ENCODE peak calls at places on chromosomes 11 and 22, in seven cellular contexts. B, Z, F, T, Q, R and Y are unnamed samples.

GRCh38 chr11:105229257-105229656 is 89.7 kb upstream of the CARD18 start:
- DNase-seq in Z (peak), B (no peak), F (no peak), T (no peak), Q (no peak), R (no peak), Y (no peak)

GRCh38 chr22:49659281-49659923 is 168.3 kb downstream of the BRD1 start:
- DNase-seq in Z (no peak), Q (no peak), B (no peak), F (no peak), T (peak), R (no peak), Y (no peak)

GRCh38 chr11:82899957-82900276 is 313 bp downstream of the PRCP start:
- DNase-seq in B (no peak), F (no peak), R (no peak), Z (no peak), Q (no peak), T (no peak), Y (no peak)

GRCh38 chr11:898160-898517 is 12.5 kb downstream of the CHID1 start:
- DNase-seq in F (no peak), B (peak), Q (no peak), Z (peak), T (peak), R (no peak), Y (peak)

GRCh38 chr11:73818838-73819237 is 31.2 kb downstream of the MRPL48 start:
- DNase-seq in R (no peak), Z (peak), T (no peak), Q (no peak), B (peak), F (no peak), Y (peak)

GRCh38 chr11:75265851-75266531 is 25.4 kb downstream of the TPBGL start:
- DNase-seq in Q (no peak), F (no peak), R (no peak), T (no peak), Z (peak), B (no peak), Y (no peak)

GRCh38 chr11:11587122-11587521 is 34.7 kb downstream of the GALNT18 start:
- DNase-seq in T (peak), R (no peak), F (no peak), Z (peak), B (no peak), Q (no peak), Y (no peak)

GRCh38 chr22:48188211-48188845 is 1425.9 kb downstream of the TBC1D22A start:
- DNase-seq in R (no peak), B (peak), Z (no peak), T (peak), Q (no peak), F (no peak), Y (no peak)

GRCh38 chr11:92380882-92381281 is 156.3 kb downstream of the FAT3 start:
- DNase-seq in T (no peak), B (no peak), Z (peak), R (no peak), F (no peak), Q (no peak), Y (no peak)

GRCh38 chr11:34174411-34175041 is 69.1 kb downstream of the NAT10 start:
- DNase-seq in Q (peak), R (peak), T (peak), F (peak), Z (peak), B (peak), Y (peak)

GRCh38 chr11:1081601-1082311 is 7.1 kb downstream of the MUC2 start:
- DNase-seq in B (no peak), T (no peak), F (no peak), R (no peak), Q (no peak), Z (no peak), Y (no peak)

GRCh38 chr11:64334764-64335741 is 5.0 kb upstream of the CCDC88B start:
- DNase-seq in R (no peak), Q (no peak), T (peak), B (peak), Z (peak), F (peak), Y (peak)

GRCh38 chr11:8917157-8917820 is 6.3 kb downstream of the AKIP1 start:
- DNase-seq in Z (peak), Q (peak), F (peak), B (peak), T (peak), R (no peak), Y (peak)

DNA sequence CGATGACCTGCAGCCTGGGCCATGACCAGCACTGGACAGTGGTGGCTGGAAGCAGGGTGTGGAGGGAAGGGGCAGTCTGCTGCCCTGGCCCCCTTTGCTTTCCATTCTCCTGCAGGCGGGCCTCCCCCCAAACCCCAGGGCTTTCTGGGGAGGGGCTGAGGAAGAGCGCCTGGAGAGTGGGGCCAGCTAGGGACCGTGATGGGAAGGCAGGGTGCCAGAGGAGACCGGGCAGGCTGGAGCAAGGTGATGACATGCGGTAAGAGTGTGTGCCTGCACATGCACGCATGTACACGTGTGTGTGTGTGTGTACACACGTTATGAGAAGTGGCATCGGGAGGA is 7.8 kb downstream of the OAF start:
- DNase-seq in Z (no peak), T (no peak), Q (no peak), F (no peak), R (no peak), B (no peak), Y (no peak)
- H3K4me2 ChIP-seq in Z (no peak), T (no peak), Q (no peak), F (no peak), R (no peak), B (no peak), Y (no peak)

DNA sequence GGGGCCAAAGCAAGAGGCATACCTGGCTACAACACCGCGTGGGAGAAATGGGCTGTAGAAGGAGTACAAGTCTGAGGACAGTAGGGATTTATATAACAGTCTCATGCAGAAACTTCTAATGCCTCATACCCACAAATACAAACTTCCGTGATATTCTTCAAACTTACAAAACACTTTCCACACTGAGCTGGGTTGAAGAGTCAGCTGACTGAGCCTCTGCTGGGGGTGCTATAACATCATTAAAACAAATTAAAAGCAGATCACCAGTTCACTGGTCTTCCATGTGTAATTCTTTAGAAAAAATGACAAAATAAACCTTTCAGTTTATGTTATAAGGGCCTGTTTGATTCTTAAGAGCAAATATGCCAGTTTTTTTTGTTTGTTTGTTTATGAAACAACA is 92.0 kb downstream of the MUC15 start:
- DNase-seq in Q (no peak), R (no peak), F (no peak), Z (no peak), T (no peak), B (no peak), Y (no peak)
- H3K23ac ChIP-seq in Q (no peak), R (no peak), F (no peak), Z (no peak), T (no peak), B (no peak), Y (no peak)

GRCh38 chr11:122435540-122436187 is 219.9 kb upstream of the UBASH3B start:
- DNase-seq in Z (no peak), B (no peak), Q (no peak), T (no peak), F (no peak), R (no peak), Y (no peak)

GRCh38 chr11:122439911-122440782 is 215.4 kb upstream of the UBASH3B start:
- DNase-seq in T (peak), Q (peak), R (no peak), B (peak), Z (peak), F (peak), Y (peak)

GRCh38 chr11:122436188-122436555 is 219.3 kb upstream of the UBASH3B start:
- DNase-seq in R (no peak), B (no peak), Z (no peak), Q (no peak), T (no peak), F (no peak), Y (no peak)

GRCh38 chr11:122441702-122442092 is 213.8 kb upstream of the UBASH3B start:
- DNase-seq in Z (no peak), T (no peak), R (no peak), B (no peak), Q (no peak), F (no peak), Y (no peak)

GRCh38 chr11:122440783-122441701 is 214.5 kb upstream of the UBASH3B start:
- DNase-seq in B (peak), Z (no peak), T (peak), Q (peak), F (no peak), R (no peak), Y (peak)
- H3K4me2 ChIP-seq in B (peak), Z (peak), T (peak), Q (peak), F (peak), R (peak), Y (peak)

GRCh38 chr11:31620434-31620833 is 110.9 kb downstream of the ELP4 start:
- DNase-seq in T (no peak), F (no peak), Q (no peak), B (no peak), Z (no peak), R (no peak), Y (no peak)
- H3K23ac ChIP-seq in T (no peak), F (no peak), Q (no peak), B (no peak), Z (no peak), R (no peak), Y (no peak)

GRCh38 chr11:111407652-111408051 is 28.6 kb upstream of the POU2AF1 start:
- DNase-seq in B (no peak), Z (no peak), F (no peak), T (no peak), R (no peak), Q (no peak), Y (no peak)

GRCh38 chr11:111410951-111411350 is 31.9 kb upstream of the POU2AF1 start:
- DNase-seq in T (no peak), F (no peak), Q (no peak), B (no peak), Z (no peak), R (no peak), Y (no peak)

GRCh38 chr11:111409915-111410314 is 30.8 kb upstream of the POU2AF1 start:
- DNase-seq in B (no peak), F (no peak), Z (no peak), T (no peak), Q (no peak), R (no peak), Y (no peak)

GRCh38 chr11:111411456-111411855 is 32.4 kb upstream of the POU2AF1 start:
- DNase-seq in B (no peak), F (no peak), Z (no peak), R (no peak), Q (no peak), T (no peak), Y (no peak)

GRCh38 chr11:111408789-111409727 is 30.0 kb upstream of the POU2AF1 start:
- DNase-seq in Q (no peak), T (no peak), B (peak), R (no peak), F (no peak), Z (peak), Y (no peak)
- H3K4me2 ChIP-seq in Q (no peak), T (no peak), B (no peak), R (no peak), F (no peak), Z (no peak), Y (no peak)

DNA sequence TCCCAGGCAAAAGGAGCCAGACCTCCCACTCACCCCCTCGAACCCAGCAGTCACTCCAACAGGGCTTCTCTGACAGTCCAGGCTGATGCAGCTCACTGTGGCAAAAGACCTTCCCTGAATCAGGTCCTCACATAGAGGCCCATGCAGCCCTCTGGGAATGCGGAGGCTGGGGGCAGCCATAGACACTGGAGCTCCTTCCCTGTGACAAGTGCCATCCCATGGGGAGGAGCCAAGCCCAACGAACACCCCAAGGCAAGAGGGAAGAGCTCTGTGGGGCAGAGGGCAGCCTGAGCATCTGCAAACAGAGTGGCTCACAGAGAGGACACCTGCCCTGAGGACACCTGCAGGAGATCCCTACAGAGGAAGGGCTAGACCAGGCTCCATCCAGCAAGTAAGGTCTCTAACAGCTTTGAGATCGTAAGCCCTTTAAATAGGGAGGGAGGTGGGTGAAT is at the start of gene LINC01488:
- DNase-seq in Z (no peak), F (no peak), Q (no peak), T (no peak), R (no peak), B (no peak), Y (no peak)
- H3K23ac ChIP-seq in Z (no peak), F (no peak), Q (peak), T (no peak), R (no peak), B (no peak), Y (no peak)

DNA sequence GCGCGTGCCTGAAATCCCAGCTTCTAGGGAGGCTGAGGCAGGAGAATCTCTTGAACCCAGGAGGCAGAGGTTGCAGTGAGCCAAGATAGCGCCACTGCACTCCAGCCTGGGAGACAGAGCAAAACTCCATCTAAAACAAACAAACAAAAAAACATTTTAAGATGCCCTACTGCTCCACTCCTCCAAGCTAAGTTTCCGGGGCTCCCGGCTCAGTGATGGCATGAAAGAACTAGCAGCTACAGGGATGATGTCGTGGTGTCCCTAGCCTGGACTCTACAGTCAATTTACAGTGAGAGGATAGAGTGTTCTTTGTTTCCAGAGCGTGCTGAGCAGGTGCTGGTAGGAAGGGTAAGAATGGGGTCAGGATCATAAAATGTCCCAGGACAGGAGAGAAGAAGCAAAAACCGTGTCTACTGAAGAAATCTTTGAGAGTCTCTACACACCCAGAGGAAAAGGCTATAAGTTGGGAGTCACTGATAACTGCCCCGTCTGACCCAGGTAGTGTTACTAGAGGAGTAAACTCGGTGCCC is 1.2 kb upstream of the ZBTB3 start:
- DNase-seq in T (no peak), Z (no peak), B (no peak), F (no peak), R (no peak), Q (no peak), Y (no peak)
- H3K4me2 ChIP-seq in T (peak), Z (no peak), B (no peak), F (no peak), R (peak), Q (no peak), Y (no peak)

DNA sequence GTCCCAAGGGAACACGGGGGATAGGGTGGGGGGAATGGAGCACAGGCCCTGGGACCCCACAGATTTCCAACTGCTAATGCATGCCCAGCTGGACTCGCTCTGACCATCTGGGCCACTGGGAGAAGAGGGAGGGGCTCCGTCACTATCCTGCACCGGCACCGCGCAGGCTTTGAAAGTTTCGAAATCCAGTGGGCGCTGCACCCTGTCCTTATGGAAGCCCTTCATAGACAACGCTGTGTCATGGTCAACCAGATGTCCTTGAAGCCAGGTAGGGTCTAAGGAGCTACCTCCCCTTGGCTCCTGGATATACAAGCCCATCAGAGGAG is 30.1 kb downstream of the LRRC10B start:
- DNase-seq in R (no peak), F (no peak), Z (no peak), B (no peak), T (no peak), Q (no peak), Y (no peak)
- H3K23ac ChIP-seq in R (no peak), F (no peak), Z (no peak), B (no peak), T (no peak), Q (no peak), Y (no peak)

GRCh38 chr11:17922474-17922788 is 90.4 kb downstream of the SERGEF start:
- DNase-seq in Z (no peak), F (no peak), Q (no peak), B (no peak), T (no peak), R (no peak), Y (no peak)
- H3K4me2 ChIP-seq in Z (no peak), F (no peak), Q (no peak), B (no peak), T (no peak), R (no peak), Y (no peak)

GRCh38 chr11:42397483-42397882 is 914.3 kb upstream of the API5 start:
- DNase-seq in R (no peak), F (no peak), Z (no peak), T (no peak), Q (no peak), B (no peak), Y (no peak)
- H3K23ac ChIP-seq in R (no peak), F (no peak), Z (no peak), T (no peak), Q (no peak), B (no peak), Y (no peak)